ENCODE peak calls at places on chromosomes 3 and 15, in five cellular contexts. One of them, this sample, is unnamed.

GRCh38 chr3:134081211-134081610 is 51.5 kb upstream of the SLCO2A1 start:
- DNase-seq in nephron progenitor cell: no peak
- DNase-seq in activated CD4-positive, alpha-beta T cell treated with anti-CD3 and anti-CD28 coated beads, Interleukin-2, amount 50 U/mL, for 24 hours: no peak
- DNase-seq in tibial artery: no peak
- DNase-seq in HEK293T: no peak
- DNase-seq in this sample: no peak

GRCh38 chr3:156749244-156749643 is 74.9 kb downstream of the TIPARP start:
- DNase-seq in nephron progenitor cell: peak; percentile 38
- DNase-seq in activated CD4-positive, alpha-beta T cell treated with anti-CD3 and anti-CD28 coated beads, Interleukin-2, amount 50 U/mL, for 24 hours: no peak
- DNase-seq in tibial artery: no peak
- DNase-seq in HEK293T: no peak
- DNase-seq in this sample: no peak

GRCh38 chr3:67517781-67518180 is 136.6 kb downstream of the SUCLG2 start:
- DNase-seq in nephron progenitor cell: no peak
- DNase-seq in activated CD4-positive, alpha-beta T cell treated with anti-CD3 and anti-CD28 coated beads, Interleukin-2, amount 50 U/mL, for 24 hours: no peak
- DNase-seq in tibial artery: no peak
- DNase-seq in HEK293T: no peak
- DNase-seq in this sample: no peak

GRCh38 chr3:46378426-46378942 is 7.7 kb downstream of the CCR5 start:
- DNase-seq in nephron progenitor cell: peak; percentile 73
- DNase-seq in activated CD4-positive, alpha-beta T cell treated with anti-CD3 and anti-CD28 coated beads, Interleukin-2, amount 50 U/mL, for 24 hours: peak; percentile 33
- DNase-seq in tibial artery: peak; percentile 53
- DNase-seq in HEK293T: peak; percentile 71
- DNase-seq in this sample: peak; percentile 56

GRCh38 chr3:87370007-87370406 is 93.6 kb upstream of the POU1F1 start:
- DNase-seq in nephron progenitor cell: no peak
- DNase-seq in activated CD4-positive, alpha-beta T cell treated with anti-CD3 and anti-CD28 coated beads, Interleukin-2, amount 50 U/mL, for 24 hours: no peak
- DNase-seq in tibial artery: no peak
- DNase-seq in HEK293T: peak; percentile 7
- DNase-seq in this sample: no peak

GRCh38 chr15:38308242-38308641 is 55.6 kb downstream of the SPRED1 start:
- DNase-seq in nephron progenitor cell: no peak
- DNase-seq in activated CD4-positive, alpha-beta T cell treated with anti-CD3 and anti-CD28 coated beads, Interleukin-2, amount 50 U/mL, for 24 hours: no peak
- DNase-seq in tibial artery: no peak
- DNase-seq in HEK293T: no peak
- DNase-seq in this sample: no peak

GRCh38 chr15:88630141-88630721 is 8.6 kb upstream of the ISG20 start:
- DNase-seq in nephron progenitor cell: no peak
- DNase-seq in activated CD4-positive, alpha-beta T cell treated with anti-CD3 and anti-CD28 coated beads, Interleukin-2, amount 50 U/mL, for 24 hours: no peak
- DNase-seq in tibial artery: peak; percentile 22
- DNase-seq in HEK293T: no peak
- DNase-seq in this sample: peak; percentile 53

GRCh38 chr3:5787863-5788488 is 600.5 kb downstream of the EDEM1 start:
- DNase-seq in nephron progenitor cell: peak; percentile 29
- DNase-seq in activated CD4-positive, alpha-beta T cell treated with anti-CD3 and anti-CD28 coated beads, Interleukin-2, amount 50 U/mL, for 24 hours: no peak
- DNase-seq in tibial artery: peak; percentile 57
- DNase-seq in HEK293T: no peak
- DNase-seq in this sample: no peak

GRCh38 chr3:74122281-74122680 is 492.2 kb downstream of the CNTN3 start:
- DNase-seq in nephron progenitor cell: no peak
- DNase-seq in activated CD4-positive, alpha-beta T cell treated with anti-CD3 and anti-CD28 coated beads, Interleukin-2, amount 50 U/mL, for 24 hours: no peak
- DNase-seq in tibial artery: no peak
- DNase-seq in HEK293T: no peak
- DNase-seq in this sample: no peak

GRCh38 chr3:11379824-11380281 is 107.7 kb downstream of the ATG7 start:
- DNase-seq in nephron progenitor cell: no peak
- DNase-seq in activated CD4-positive, alpha-beta T cell treated with anti-CD3 and anti-CD28 coated beads, Interleukin-2, amount 50 U/mL, for 24 hours: no peak
- DNase-seq in tibial artery: no peak
- DNase-seq in HEK293T: no peak
- DNase-seq in this sample: no peak

GRCh38 chr3:170322501-170323328 is 34.8 kb upstream of the SKIL start:
- DNase-seq in nephron progenitor cell: no peak
- DNase-seq in activated CD4-positive, alpha-beta T cell treated with anti-CD3 and anti-CD28 coated beads, Interleukin-2, amount 50 U/mL, for 24 hours: no peak
- DNase-seq in tibial artery: no peak
- DNase-seq in HEK293T: no peak
- DNase-seq in this sample: no peak

GRCh38 chr3:58236527-58237237 is 910 bp upstream of the ABHD6 start:
- DNase-seq in nephron progenitor cell: no peak
- DNase-seq in activated CD4-positive, alpha-beta T cell treated with anti-CD3 and anti-CD28 coated beads, Interleukin-2, amount 50 U/mL, for 24 hours: no peak
- DNase-seq in tibial artery: peak; percentile 26
- DNase-seq in HEK293T: no peak
- DNase-seq in this sample: peak; percentile 10

GRCh38 chr3:181971424-181971823 is 259.7 kb downstream of the SOX2 start:
- DNase-seq in nephron progenitor cell: no peak
- DNase-seq in activated CD4-positive, alpha-beta T cell treated with anti-CD3 and anti-CD28 coated beads, Interleukin-2, amount 50 U/mL, for 24 hours: no peak
- DNase-seq in tibial artery: no peak
- DNase-seq in HEK293T: no peak
- DNase-seq in this sample: no peak

GRCh38 chr3:169864270-169864669 is 5.5 kb downstream of the LRRC31 start:
- DNase-seq in nephron progenitor cell: no peak
- DNase-seq in activated CD4-positive, alpha-beta T cell treated with anti-CD3 and anti-CD28 coated beads, Interleukin-2, amount 50 U/mL, for 24 hours: no peak
- DNase-seq in tibial artery: no peak
- DNase-seq in HEK293T: no peak
- DNase-seq in this sample: no peak

GRCh38 chr15:54566654-54567053 is 588.4 kb downstream of the UNC13C start:
- DNase-seq in nephron progenitor cell: no peak
- DNase-seq in activated CD4-positive, alpha-beta T cell treated with anti-CD3 and anti-CD28 coated beads, Interleukin-2, amount 50 U/mL, for 24 hours: no peak
- DNase-seq in tibial artery: no peak
- DNase-seq in HEK293T: no peak
- DNase-seq in this sample: no peak